ENCODE peak calls at places on chromosomes 2 and 18, in nine cellular contexts. K is stimulated activated CD4-positive, alpha-beta T cell treated with anti-CD3 and anti-CD28 coated beads, Interleukin-15, amount 100 ng/mL, for 1 hour; T is SW480; Z is nephron progenitor cell; N is C1 segment of cervical spinal cord; R is Caki2; Q is EH; J is fibroblast of pulmonary artery; I is PC-3. X is an unnamed sample.
A peak's percentile ranks its signal among the peaks of the same experiment; 100 is the strongest.

GRCh38 chr2:237604960-237605359 is 14.4 kb upstream of the RAB17 start:
- DNase-seq in K (no peak), T (peak; percentile 17), Z (no peak), N (no peak), R (no peak), Q (peak; percentile 56), J (peak; percentile 71), I (peak; percentile 30), X (no peak)

GRCh38 chr2:148103946-148104345 is 83.1 kb downstream of the MBD5 start:
- DNase-seq in K (no peak), T (no peak), Z (no peak), N (no peak), R (no peak), Q (no peak), J (no peak), I (no peak), X (no peak)

GRCh38 chr18:60880184-60880583 is 453.0 kb upstream of the CDH20 start:
- DNase-seq in K (no peak), T (no peak), Z (no peak), N (no peak), R (no peak), Q (no peak), J (no peak), I (no peak), X (no peak)

GRCh38 chr2:100781009-100781325 is 39.0 kb upstream of the NPAS2 start:
- DNase-seq in K (no peak), T (no peak), Z (no peak), N (no peak), R (no peak), Q (no peak), J (no peak), I (no peak), X (no peak)

GRCh38 chr2:75596784-75597183 is 36.0 kb upstream of the EVA1A start:
- DNase-seq in K (no peak), T (no peak), Z (no peak), N (no peak), R (peak; percentile 93), Q (peak; percentile 79), J (no peak), I (no peak), X (no peak)

GRCh38 chr2:36423172-36423571 is 67.6 kb downstream of the CRIM1 start:
- DNase-seq in K (no peak), T (peak; percentile 25), Z (no peak), N (no peak), R (no peak), Q (no peak), J (no peak), I (no peak), X (no peak)

GRCh38 chr2:239579081-239579480 is 178.3 kb upstream of the HDAC4 start:
- DNase-seq in K (no peak), T (no peak), Z (no peak), N (no peak), R (no peak), Q (no peak), J (no peak), I (no peak), X (no peak)

GRCh38 chr2:32812316-32812715 is 134.4 kb upstream of the LTBP1 start:
- DNase-seq in K (no peak), T (no peak), Z (no peak), N (no peak), R (peak; percentile 18), Q (peak; percentile 76), J (peak; percentile 68), I (no peak), X (no peak)

GRCh38 chr2:54430649-54431048 is 25.5 kb upstream of the SPTBN1 start:
- DNase-seq in K (no peak), T (no peak), Z (no peak), N (no peak), R (no peak), Q (no peak), J (no peak), I (no peak), X (no peak)

GRCh38 chr2:175964195-175964594 is 37.9 kb downstream of the LNPK start:
- DNase-seq in K (no peak), T (peak; percentile 33), Z (no peak), N (no peak), R (peak; percentile 11), Q (no peak), J (no peak), I (peak; percentile 27), X (no peak)

GRCh38 chr2:10668402-10669012 is 21.3 kb downstream of the NOL10 start:
- DNase-seq in K (no peak), T (peak; percentile 52), Z (peak; percentile 21), N (no peak), R (peak; percentile 41), Q (peak; percentile 69), J (peak; percentile 82), I (peak; percentile 87), X (peak; percentile 25)